ENCODE peak calls at places on chromosome 5, in ten cellular contexts. Z, Q, X, I, L, R, O, H, W and S are unnamed samples. For H3K4me1, the result is how much of the 10 kb centered on the place peaks cover.

GRCh38 chr5:88172847-88173758 is 95.5 kb downstream of the TMEM161B start:
- DNase-seq in L (no peak), Z (peak), I (no peak), R (no peak), X (no peak), O (peak), W (no peak), H (no peak), Q (no peak), S (no peak)

GRCh38 chr5:150044334-150044681 is 42.0 kb downstream of the CSF1R start:
- DNase-seq in X (no peak), L (no peak), H (peak), I (no peak), Z (peak), Q (no peak), W (no peak), O (no peak), R (no peak), S (peak)

GRCh38 chr5:72480836-72481235 is 26.4 kb downstream of the ZNF366 start:
- DNase-seq in R (no peak), X (no peak), I (no peak), W (no peak), Z (peak), O (no peak), L (no peak), H (no peak), Q (no peak), S (no peak)

GRCh38 chr5:2756211-2756746 is 4.8 kb upstream of the IRX2 start:
- DNase-seq in X (no peak), H (peak), Q (no peak), L (peak), O (no peak), R (peak), I (no peak), W (no peak), Z (peak), S (no peak)

GRCh38 chr5:59596586-59597348 is 296.8 kb downstream of the PDE4D start:
- DNase-seq in Z (no peak), R (no peak), H (peak), I (no peak), Q (no peak), X (no peak), O (no peak), L (no peak), W (no peak), S (peak)

GRCh38 chr5:174301848-174302625 is 256.5 kb downstream of the NSG2 start:
- DNase-seq in W (no peak), I (no peak), Z (no peak), R (no peak), L (no peak), H (no peak), Q (no peak), X (no peak), O (no peak), S (no peak)

GRCh38 chr5:109329296-109330252 is 80.2 kb downstream of the PJA2 start:
- DNase-seq in L (no peak), W (no peak), R (no peak), X (no peak), H (peak), Q (no peak), I (no peak), Z (no peak), O (no peak), S (no peak)

GRCh38 chr5:38149815-38150195 is 108.6 kb upstream of the EGFLAM start:
- DNase-seq in X (no peak), Z (no peak), I (no peak), O (no peak), Q (no peak), R (no peak), H (no peak), W (no peak), L (no peak), S (no peak)

GRCh38 chr5:107985144-107985543 is 314.4 kb upstream of the EFNA5 start:
- DNase-seq in W (no peak), R (no peak), I (no peak), O (no peak), X (no peak), L (peak), Z (peak), Q (no peak), H (peak), S (no peak)

GRCh38 chr5:179607449-179607931 is 16.0 kb downstream of the HNRNPH1 start:
- DNase-seq in I (peak), X (no peak), L (no peak), R (no peak), H (no peak), Q (peak), Z (no peak), W (no peak), O (no peak), S (no peak)

GRCh38 chr5:125225424-125225823 is 479.0 kb upstream of the ZNF608 start:
- DNase-seq in W (no peak), I (no peak), H (no peak), L (no peak), Z (no peak), R (no peak), O (no peak), X (no peak), Q (no peak), S (no peak)

GRCh38 chr5:113060410-113061025 is 83.9 kb downstream of the DCP2 start:
- DNase-seq in X (no peak), R (no peak), W (no peak), I (no peak), Q (no peak), H (no peak), Z (no peak), O (no peak), L (no peak), S (peak)

GRCh38 chr5:91177639-91178038 is 205.5 kb downstream of the ARRDC3 start:
- DNase-seq in L (no peak), W (no peak), H (no peak), X (no peak), Z (no peak), I (no peak), O (no peak), Q (no peak), R (no peak), S (no peak)

GRCh38 chr5:58922392-58923171 is 339.7 kb downstream of the RAB3C start:
- DNase-seq in H (peak), Q (peak), Z (no peak), R (no peak), O (peak), X (no peak), I (peak), W (no peak), L (peak), S (no peak)

GRCh38 chr5:100535060-100536005 is at the start of gene FAM174A:
- DNase-seq in I (peak), X (peak), H (peak), L (peak), R (peak), Z (peak), O (peak), W (peak), Q (peak), S (peak)

GRCh38 chr5:74801941-74802340 is 34.9 kb downstream of the NSA2 start:
- DNase-seq in I (no peak), O (no peak), Q (no peak), R (no peak), L (no peak), W (no peak), H (no peak), Z (no peak), X (no peak), S (peak)

GRCh38 chr5:111618644-111619271 is 106.4 kb upstream of the STARD4 start:
- DNase-seq in I (no peak), H (no peak), L (no peak), X (no peak), W (no peak), Q (no peak), O (no peak), R (peak), Z (no peak), S (peak)

GRCh38 chr5:134502259-134502658 is 23.2 kb upstream of the JADE2 start:
- DNase-seq in H (no peak), I (no peak), X (no peak), Q (no peak), W (no peak), O (no peak), R (no peak), Z (no peak), L (no peak), S (no peak)

GRCh38 chr5:138649316-138649720 is 74.1 kb upstream of the HSPA9 start:
- DNase-seq in Q (no peak), I (no peak), R (no peak), O (no peak), L (no peak), Z (no peak), W (no peak), H (no peak), X (no peak), S (no peak)

DNA sequence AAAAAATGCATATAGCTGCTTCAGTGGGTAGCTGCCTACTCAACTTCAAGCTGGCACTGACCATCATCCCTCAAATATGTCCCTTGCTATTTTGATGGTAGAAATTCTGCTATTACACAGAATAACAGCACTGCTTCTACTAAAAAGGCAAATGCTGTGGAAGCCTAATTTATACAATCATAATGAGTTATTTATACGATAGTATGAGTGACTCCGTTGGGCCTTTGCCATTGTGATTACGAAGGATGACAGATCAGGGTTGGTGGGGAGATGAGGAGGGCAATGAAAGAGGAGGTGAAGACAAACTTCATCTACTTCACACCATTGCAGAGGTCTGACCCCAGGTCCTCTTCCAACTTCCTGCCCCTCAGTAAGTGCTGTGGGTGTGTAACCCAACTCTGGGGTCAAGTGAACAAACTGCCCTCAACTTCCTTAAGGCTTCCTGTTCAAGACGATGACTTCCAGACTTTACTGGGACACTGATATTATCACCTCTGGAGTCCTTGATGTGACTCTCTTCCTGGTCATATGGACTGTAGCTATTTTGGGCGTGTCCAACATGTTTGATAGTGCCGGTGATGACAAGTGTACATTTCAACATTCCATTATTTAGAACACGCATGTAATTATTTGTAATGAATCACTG is 74.1 kb upstream of the RPS23 start:
- DNase-seq in L (no peak), I (no peak), O (no peak), X (no peak), R (no peak), H (no peak), W (no peak), Q (no peak), Z (no peak), S (peak)
- H3K27ac ChIP-seq in L (peak), I (no peak), O (no peak), X (no peak), R (peak), H (peak), W (no peak), Q (no peak), Z (peak), S (peak)

DNA sequence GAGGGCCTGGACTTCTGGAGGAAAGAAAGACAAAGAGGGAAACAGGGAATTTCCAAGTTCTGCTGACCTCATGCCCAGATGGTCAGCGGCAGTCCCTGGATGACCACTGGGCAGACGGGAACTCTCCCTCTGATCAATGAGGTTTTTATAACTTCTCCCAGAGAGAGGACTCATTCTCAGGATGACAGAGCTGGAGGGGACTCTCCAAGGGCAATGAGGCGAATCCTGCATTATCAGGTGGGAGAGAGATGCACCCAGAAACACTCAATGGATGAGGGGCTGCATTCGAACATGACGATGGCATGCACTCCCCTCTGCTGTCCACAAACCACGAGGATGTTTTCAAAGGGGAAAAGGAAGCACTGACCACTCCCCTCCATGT is 12.7 kb downstream of the TNIP1 start:
- DNase-seq in X (no peak), L (no peak), I (no peak), O (no peak), R (no peak), W (no peak), Z (no peak), H (no peak), Q (no peak), S (no peak)
- H3K4me1 ChIP-seq in X (half or more), L (under half), I (under half), O (under half), R (half or more), W (half or more), Z (under half), H (under half), Q (under half), S (under half)

GRCh38 chr5:99453181-99453580 is 524.4 kb upstream of the CHD1 start:
- DNase-seq in W (no peak), Q (no peak), H (no peak), L (no peak), I (no peak), Z (no peak), R (no peak), O (no peak), X (no peak), S (no peak)
- H3K27ac ChIP-seq in W (no peak), Q (no peak), H (no peak), L (no peak), I (no peak), Z (no peak), R (no peak), O (no peak), X (no peak), S (no peak)

GRCh38 chr5:137155621-137156020 is 343.5 kb downstream of the SPOCK1 start:
- DNase-seq in R (no peak), Q (no peak), Z (no peak), X (no peak), L (no peak), W (no peak), H (no peak), O (no peak), I (no peak), S (no peak)
- H3K4me1 ChIP-seq in R (under half), Q (under half), Z (under half), X (under half), L (under half), W (under half), H (under half), O (under half), I (under half), S (under half)

GRCh38 chr5:32001284-32001683 is 172.8 kb downstream of the GOLPH3 start:
- DNase-seq in L (no peak), R (no peak), I (no peak), O (no peak), Z (no peak), W (no peak), Q (no peak), X (no peak), H (no peak), S (no peak)

GRCh38 chr5:32001722-32002121 is 172.4 kb downstream of the GOLPH3 start:
- DNase-seq in L (no peak), W (no peak), Z (no peak), X (no peak), H (no peak), R (no peak), Q (no peak), O (no peak), I (no peak), S (no peak)

GRCh38 chr5:31999470-31999869 is 174.6 kb downstream of the GOLPH3 start:
- DNase-seq in W (no peak), Q (no peak), I (no peak), R (no peak), L (no peak), Z (no peak), O (no peak), X (no peak), H (no peak), S (no peak)

GRCh38 chr5:32002755-32003154 is 171.4 kb downstream of the GOLPH3 start:
- DNase-seq in W (no peak), Q (no peak), H (no peak), O (no peak), L (no peak), Z (no peak), I (no peak), X (no peak), R (no peak), S (no peak)

GRCh38 chr5:32000726-32001125 is 173.4 kb downstream of the GOLPH3 start:
- DNase-seq in O (no peak), L (no peak), I (no peak), H (no peak), Q (no peak), W (no peak), Z (no peak), X (no peak), R (no peak), S (no peak)
- H3K27ac ChIP-seq in O (no peak), L (no peak), I (no peak), H (no peak), Q (no peak), W (no peak), Z (no peak), X (no peak), R (no peak), S (no peak)

DNA sequence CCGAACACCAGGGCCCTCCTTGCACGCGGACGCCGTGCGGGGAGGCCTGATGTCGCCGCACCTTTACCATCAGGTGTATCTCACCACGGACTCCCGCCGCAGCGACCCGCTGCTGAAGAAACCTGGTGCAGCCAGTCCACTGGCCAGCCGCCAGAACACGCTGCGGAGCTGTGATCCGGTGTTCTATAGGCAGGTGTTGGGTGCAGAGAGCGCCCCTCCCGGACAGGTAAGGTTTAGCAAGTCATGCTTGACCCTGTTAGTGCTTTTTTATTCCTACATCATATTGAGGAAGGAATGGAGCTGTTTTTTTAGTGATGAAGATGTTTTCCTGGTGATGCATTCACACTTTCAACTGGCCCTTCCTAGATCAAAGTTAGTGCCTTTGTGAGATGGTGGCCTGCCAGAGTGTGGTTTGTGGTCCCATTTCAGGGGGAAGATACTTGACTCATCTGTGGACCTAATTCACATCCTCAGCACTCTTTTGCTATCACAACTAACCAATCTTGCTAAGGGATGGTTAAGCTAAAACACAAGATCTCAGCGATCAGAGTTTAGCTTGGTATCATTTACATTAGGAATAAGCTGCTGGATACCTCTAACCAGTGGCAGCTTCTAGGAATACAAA is 2.7 kb downstream of the PCDHGC3 start:
- DNase-seq in O (peak), H (no peak), L (peak), Z (peak), W (no peak), Q (peak), I (peak), X (no peak), R (no peak), S (peak)
- H3K4me1 ChIP-seq in O (under half), H (under half), L (under half), Z (under half), W (under half), Q (under half), I (under half), X (under half), R (under half), S (under half)

GRCh38 chr5:139655727-139656271 is 7.7 kb downstream of the CXXC5 start:
- DNase-seq in O (no peak), L (no peak), Z (peak), R (peak), H (no peak), I (peak), W (no peak), Q (no peak), X (no peak), S (no peak)
- H3K27ac ChIP-seq in O (peak), L (peak), Z (peak), R (peak), H (peak), I (peak), W (no peak), Q (no peak), X (peak), S (no peak)

GRCh38 chr5:143318270-143318669 is 85.2 kb downstream of the NR3C1 start:
- DNase-seq in H (no peak), R (no peak), W (no peak), Q (no peak), Z (no peak), O (no peak), X (no peak), I (no peak), L (no peak), S (no peak)
- H3K4me1 ChIP-seq in H (under half), R (half or more), W (under half), Q (under half), Z (under half), O (under half), X (under half), I (under half), L (under half), S (under half)